ENCODE peak calls at places on chromosome 10, in five cellular contexts. S, T, D, F and X are unnamed samples.

GRCh38 chr10:119205926-119206602 is 1.3 kb upstream of the GRK5 start:
- ATAC-seq in S (peak; percentile 40), T (no peak), D (no peak), F (peak; percentile 37), X (peak; percentile 16)

GRCh38 chr10:106563384-106563783 is 601.1 kb downstream of the SORCS1 start:
- ATAC-seq in S (no peak), T (no peak), D (no peak), F (no peak), X (no peak)

GRCh38 chr10:23643396-23643795 is 204.5 kb downstream of the OTUD1 start:
- ATAC-seq in S (peak; percentile 56), T (no peak), D (peak; percentile 37), F (peak; percentile 57), X (peak; percentile 29)

GRCh38 chr10:112227331-112227961 is 43.9 kb upstream of the GPAM start:
- ATAC-seq in S (no peak), T (no peak), D (no peak), F (peak; percentile 20), X (no peak)

GRCh38 chr10:119783665-119784027 is 57.8 kb downstream of the INPP5F start:
- ATAC-seq in S (no peak), T (no peak), D (no peak), F (no peak), X (no peak)

GRCh38 chr10:125802739-125803138 is 20.3 kb downstream of the UROS start:
- ATAC-seq in S (no peak), T (no peak), D (no peak), F (no peak), X (no peak)

GRCh38 chr10:27529010-27529783 is 25.1 kb downstream of the RAB18 start:
- ATAC-seq in S (no peak), T (no peak), D (no peak), F (no peak), X (no peak)

GRCh38 chr10:102473445-102474331 is 22.3 kb upstream of the C10orf95 start:
- ATAC-seq in S (peak; percentile 18), T (peak; percentile 82), D (peak; percentile 69), F (no peak), X (no peak)

GRCh38 chr10:17256026-17256425 is 28.0 kb downstream of the VIM start:
- ATAC-seq in S (no peak), T (no peak), D (no peak), F (no peak), X (no peak)

GRCh38 chr10:119335671-119336353 is 128.4 kb downstream of the GRK5 start:
- ATAC-seq in S (peak; percentile 19), T (no peak), D (no peak), F (peak; percentile 56), X (peak; percentile 22)

GRCh38 chr10:126041804-126042231 is 145.5 kb downstream of the FANK1 start:
- ATAC-seq in S (peak; percentile 93), T (peak; percentile 95), D (peak; percentile 94), F (peak; percentile 97), X (peak; percentile 90)

GRCh38 chr10:84173543-84173942 is at the start of gene GPR15LG:
- ATAC-seq in S (peak; percentile 86), T (no peak), D (no peak), F (no peak), X (peak; percentile 87)

GRCh38 chr10:22690614-22691431 is 23.6 kb downstream of the PIP4K2A start:
- ATAC-seq in S (no peak), T (peak; percentile 41), D (peak; percentile 35), F (peak; percentile 15), X (no peak)

GRCh38 chr10:7378602-7379403 is 32.0 kb downstream of the SFMBT2 start:
- ATAC-seq in S (no peak), T (no peak), D (no peak), F (no peak), X (no peak)

GRCh38 chr10:80196270-80196949 is 8.9 kb downstream of the ANXA11 start:
- ATAC-seq in S (peak; percentile 87), T (peak; percentile 91), D (peak; percentile 93), F (peak; percentile 32), X (peak; percentile 89)

GRCh38 chr10:111107023-111107422 is 30.2 kb downstream of the ADRA2A start:
- ATAC-seq in S (no peak), T (no peak), D (no peak), F (no peak), X (no peak)

GRCh38 chr10:75568721-75569120 is 137.3 kb downstream of the LRMDA start:
- ATAC-seq in S (no peak), T (no peak), D (no peak), F (no peak), X (peak; percentile 53)

GRCh38 chr10:126927799-126928198 is 22.6 kb downstream of the DOCK1 start:
- ATAC-seq in S (no peak), T (no peak), D (no peak), F (no peak), X (no peak)

GRCh38 chr10:77513783-77514331 is 123.8 kb downstream of the KCNMA1 start:
- ATAC-seq in S (peak; percentile 82), T (no peak), D (no peak), F (peak; percentile 57), X (peak; percentile 90)

GRCh38 chr10:119395287-119396007 is 147.1 kb downstream of the RGS10 start:
- ATAC-seq in S (peak; percentile 51), T (no peak), D (peak; percentile 56), F (peak; percentile 56), X (peak; percentile 34)

GRCh38 chr10:72906446-72906845 is 12.9 kb downstream of the OIT3 start:
- ATAC-seq in S (no peak), T (no peak), D (no peak), F (no peak), X (no peak)

GRCh38 chr10:30683496-30683895 is 53.9 kb upstream of the LYZL2 start:
- ATAC-seq in S (no peak), T (no peak), D (no peak), F (no peak), X (no peak)

GRCh38 chr10:11016959-11017574 is 605 bp upstream of the CELF2 start:
- ATAC-seq in S (peak; percentile 60), T (peak; percentile 46), D (peak; percentile 42), F (no peak), X (peak; percentile 48)

GRCh38 chr10:38072552-38072951 is 21.6 kb upstream of the ZNF37A start:
- ATAC-seq in S (no peak), T (no peak), D (no peak), F (no peak), X (no peak)

GRCh38 chr10:128009357-128009756 is 102.5 kb downstream of the PTPRE start:
- ATAC-seq in S (no peak), T (no peak), D (no peak), F (no peak), X (no peak)

GRCh38 chr10:127881262-127881661 is 11.5 kb downstream of the CLRN3 start:
- ATAC-seq in S (peak; percentile 91), T (no peak), D (no peak), F (no peak), X (no peak)

GRCh38 chr10:119250641-119251314 is 43.4 kb downstream of the GRK5 start:
- ATAC-seq in S (no peak), T (no peak), D (no peak), F (no peak), X (peak; percentile 40)

GRCh38 chr10:77804371-77804770 is 122.2 kb downstream of the DLG5 start:
- ATAC-seq in S (no peak), T (no peak), D (no peak), F (no peak), X (no peak)

GRCh38 chr10:24901686-24902399 is 50.6 kb downstream of the PRTFDC1 start:
- ATAC-seq in S (peak; percentile 94), T (no peak), D (no peak), F (peak; percentile 78), X (peak; percentile 97)

GRCh38 chr10:97788552-97789442 is 17.0 kb upstream of the SFRP5 start:
- ATAC-seq in S (peak; percentile 90), T (no peak), D (no peak), F (peak; percentile 73), X (peak; percentile 7)

GRCh38 chr10:69043931-69044531 is 43.9 kb upstream of the SRGN start:
- ATAC-seq in S (peak; percentile 41), T (peak; percentile 30), D (peak; percentile 36), F (no peak), X (no peak)

GRCh38 chr10:125774581-125775191 is 935 bp downstream of the MMP21 start:
- ATAC-seq in S (no peak), T (no peak), D (no peak), F (no peak), X (no peak)

GRCh38 chr10:51405580-51406367 is 293.6 kb downstream of the CSTF2T start:
- ATAC-seq in S (no peak), T (no peak), D (no peak), F (peak; percentile 84), X (no peak)